ENCODE peak calls at places on chromosomes 6 and 20, in four cellular contexts. One of them, this sample, is unnamed.

GRCh38 chr6:18412644-18413043 is 25.5 kb downstream of the RNF144B start:
- DNase-seq in naive thymus-derived CD4-positive, alpha-beta T cell: no peak
- DNase-seq in NCI-H2029: no peak
- DNase-seq in NCI-H1105 treated with DMSO at 0.1 percent for 48 hours: no peak
- DNase-seq in this sample: no peak

GRCh38 chr20:62126141-62126540 is 3.9 kb downstream of the LSM14B start:
- DNase-seq in naive thymus-derived CD4-positive, alpha-beta T cell: no peak
- DNase-seq in NCI-H2029: no peak
- DNase-seq in NCI-H1105 treated with DMSO at 0.1 percent for 48 hours: no peak
- DNase-seq in this sample: no peak

GRCh38 chr20:37384683-37385174 is 38.8 kb downstream of the SRC start:
- DNase-seq in NCI-H2029: no peak
- DNase-seq in NCI-H1105 treated with DMSO at 0.1 percent for 48 hours: no peak
- DNase-seq in naive thymus-derived CD4-positive, alpha-beta T cell: peak
- DNase-seq in this sample: peak

GRCh38 chr20:63472159-63472811 is at the start of gene KCNQ2:
- DNase-seq in NCI-H1105 treated with DMSO at 0.1 percent for 48 hours: peak
- DNase-seq in NCI-H2029: no peak
- DNase-seq in naive thymus-derived CD4-positive, alpha-beta T cell: no peak
- DNase-seq in this sample: no peak

GRCh38 chr20:20668639-20669038 is 43.8 kb downstream of the RALGAPA2 start:
- DNase-seq in naive thymus-derived CD4-positive, alpha-beta T cell: no peak
- DNase-seq in NCI-H2029: no peak
- DNase-seq in NCI-H1105 treated with DMSO at 0.1 percent for 48 hours: no peak
- DNase-seq in this sample: no peak

GRCh38 chr6:5135783-5136376 is 50.7 kb downstream of the PPP1R3G start:
- DNase-seq in NCI-H1105 treated with DMSO at 0.1 percent for 48 hours: peak
- DNase-seq in naive thymus-derived CD4-positive, alpha-beta T cell: no peak
- DNase-seq in NCI-H2029: peak
- DNase-seq in this sample: peak

GRCh38 chr6:149342525-149342924 is 25.0 kb downstream of the TAB2 start:
- DNase-seq in NCI-H2029: no peak
- DNase-seq in NCI-H1105 treated with DMSO at 0.1 percent for 48 hours: no peak
- DNase-seq in naive thymus-derived CD4-positive, alpha-beta T cell: no peak
- DNase-seq in this sample: no peak

GRCh38 chr6:158109744-158110143 is 58.3 kb downstream of the SERAC1 start:
- DNase-seq in naive thymus-derived CD4-positive, alpha-beta T cell: no peak
- DNase-seq in NCI-H2029: no peak
- DNase-seq in NCI-H1105 treated with DMSO at 0.1 percent for 48 hours: no peak
- DNase-seq in this sample: no peak